ENCODE peak calls at places on chromosomes 16 and 17, in seven cellular contexts. D is stomach, O is transverse colon, B is HepG2, X is sigmoid colon, Q is H1, G is A549. U is an unnamed sample.
A peak's percentile ranks its signal among the peaks of the same experiment; 100 is the strongest.

GRCh38 chr17:82794781-82795505 is 43.1 kb downstream of the TBCD start:
- DNase-seq in D (no peak), O (no peak), B (no peak), X (peak; percentile 79), Q (no peak), G (no peak), U (no peak)

GRCh38 chr16:22217890-22218730 is 12.0 kb downstream of the EEF2K start:
- DNase-seq in D (no peak), O (no peak), B (no peak), X (peak; percentile 82), Q (no peak), G (peak; percentile 51), U (no peak)

GRCh38 chr16:81701296-81701970 is 77.7 kb upstream of the PLCG2 start:
- DNase-seq in D (no peak), O (no peak), B (no peak), X (no peak), Q (no peak), G (no peak), U (no peak)

GRCh38 chr17:7260601-7261376 is 1.5 kb downstream of the CLDN7 start:
- DNase-seq in D (peak; percentile 47), O (peak; percentile 84), B (no peak), X (no peak), Q (no peak), G (no peak), U (no peak)

GRCh38 chr16:11844499-11844898 is 6.8 kb downstream of the RSL1D1 start:
- DNase-seq in D (no peak), O (no peak), B (no peak), X (no peak), Q (no peak), G (no peak), U (no peak)

GRCh38 chr16:10552281-10552680 is 28.1 kb downstream of the EMP2 start:
- DNase-seq in D (no peak), O (no peak), B (no peak), X (no peak), Q (no peak), G (no peak), U (no peak)

GRCh38 chr17:48471807-48472484 is 41.9 kb upstream of the SKAP1 start:
- DNase-seq in D (no peak), O (no peak), B (no peak), X (no peak), Q (no peak), G (no peak), U (no peak)

GRCh38 chr17:6019959-6020358 is 50.2 kb upstream of the WSCD1 start:
- DNase-seq in D (no peak), O (no peak), B (no peak), X (no peak), Q (no peak), G (no peak), U (no peak)

GRCh38 chr17:81371910-81372760 is 23.1 kb upstream of the BAHCC1 start:
- DNase-seq in D (no peak), O (peak; percentile 38), B (no peak), X (peak; percentile 78), Q (no peak), G (peak; percentile 73), U (no peak)

GRCh38 chr17:35713069-35713728 is 18.2 kb upstream of the RASL10B start:
- DNase-seq in D (no peak), O (no peak), B (peak; percentile 87), X (no peak), Q (no peak), G (no peak), U (no peak)

GRCh38 chr16:11610580-11610979 is 23.9 kb upstream of the LITAF start:
- DNase-seq in D (no peak), O (no peak), B (no peak), X (no peak), Q (no peak), G (no peak), U (no peak)

GRCh38 chr17:38868095-38868967 is 1.5 kb upstream of the LASP1 start:
- DNase-seq in D (peak; percentile 44), O (peak; percentile 56), B (peak; percentile 70), X (peak; percentile 83), Q (no peak), G (peak; percentile 59), U (peak; percentile 56)

GRCh38 chr17:20184977-20185619 is 175.9 kb downstream of the SPECC1 start:
- DNase-seq in D (no peak), O (no peak), B (no peak), X (no peak), Q (no peak), G (no peak), U (no peak)

GRCh38 chr17:13736915-13737314 is 135.2 kb upstream of the HS3ST3A1 start:
- DNase-seq in D (no peak), O (no peak), B (no peak), X (no peak), Q (no peak), G (no peak), U (no peak)

GRCh38 chr16:55056585-55057520 is 126.2 kb downstream of the IRX5 start:
- DNase-seq in D (no peak), O (no peak), B (no peak), X (peak; percentile 35), Q (no peak), G (peak; percentile 27), U (no peak)

GRCh38 chr17:12726131-12726530 is 60.4 kb downstream of the MYOCD start:
- DNase-seq in D (no peak), O (no peak), B (no peak), X (no peak), Q (no peak), G (no peak), U (no peak)

GRCh38 chr16:59634951-59635350 is 900.8 kb upstream of the GOT2 start:
- DNase-seq in D (no peak), O (no peak), B (no peak), X (no peak), Q (no peak), G (no peak), U (no peak)

GRCh38 chr17:13735444-13735843 is 133.7 kb upstream of the HS3ST3A1 start:
- DNase-seq in D (no peak), O (no peak), B (no peak), X (no peak), Q (no peak), G (no peak), U (no peak)

GRCh38 chr16:89060207-89060794 is 33.4 kb upstream of the ACSF3 start:
- DNase-seq in D (no peak), O (no peak), B (no peak), X (no peak), Q (no peak), G (no peak), U (no peak)

GRCh38 chr17:44533533-44534246 is 23.6 kb upstream of the FZD2 start:
- DNase-seq in D (peak; percentile 92), O (peak; percentile 89), B (peak; percentile 81), X (peak; percentile 93), Q (no peak), G (peak; percentile 99), U (peak; percentile 95)

GRCh38 chr16:3198334-3199072 is 10.5 kb downstream of the OR1F1 start:
- DNase-seq in D (no peak), O (no peak), B (peak; percentile 74), X (no peak), Q (no peak), G (no peak), U (no peak)

GRCh38 chr17:39757931-39758873 is 20.5 kb downstream of the GRB7 start:
- DNase-seq in D (no peak), O (peak; percentile 26), B (no peak), X (peak; percentile 28), Q (no peak), G (no peak), U (no peak)

GRCh38 chr16:66366433-66367299 is at the start of gene CDH5:
- DNase-seq in D (no peak), O (peak; percentile 19), B (no peak), X (peak; percentile 87), Q (no peak), G (no peak), U (peak; percentile 65)
- TF ChIP-seq POLR2A in D (no peak), O (no peak), B (no peak), X (no peak), Q (no peak), G (no peak), U (peak; percentile 32)

DNA sequence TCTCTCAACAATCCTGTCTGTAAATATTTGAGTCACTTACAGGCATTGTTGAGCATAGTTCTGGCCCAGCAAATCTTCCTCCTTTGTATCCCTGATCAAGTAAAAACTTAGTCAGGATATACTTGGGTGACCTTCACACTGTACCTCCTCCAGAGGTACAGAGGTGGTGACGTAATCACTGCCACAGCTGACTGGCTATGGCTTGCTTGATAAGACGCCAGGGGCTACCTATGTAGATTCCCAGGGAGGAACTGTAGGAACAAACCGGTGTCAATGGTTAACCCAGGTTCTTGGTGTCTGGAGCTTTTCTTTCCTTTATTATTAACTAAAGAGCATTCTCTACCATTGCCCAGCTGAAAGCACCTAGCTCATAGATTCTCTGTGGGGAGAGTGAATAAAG is at the start of gene KCNJ16:
- DNase-seq in D (peak; percentile 73), O (peak; percentile 43), B (no peak), X (no peak), Q (no peak), G (peak; percentile 25), U (no peak)
- TF ChIP-seq EP300 in D (no peak), O (no peak), B (no peak), X (no peak), Q (no peak), G (no peak), U (no peak)

GRCh38 chr16:20904507-20905079 is 4.0 kb downstream of the LYRM1 start:
- DNase-seq in D (peak; percentile 30), O (no peak), B (peak; percentile 40), X (no peak), Q (no peak), G (no peak), U (no peak)

GRCh38 chr16:20902426-20902825 is 1.9 kb downstream of the LYRM1 start:
- DNase-seq in D (no peak), O (no peak), B (no peak), X (no peak), Q (no peak), G (no peak), U (no peak)

GRCh38 chr16:20903889-20904506 is 3.4 kb downstream of the LYRM1 start:
- DNase-seq in D (no peak), O (no peak), B (no peak), X (no peak), Q (no peak), G (no peak), U (no peak)

GRCh38 chr16:20901441-20902112 is 1.0 kb downstream of the LYRM1 start:
- DNase-seq in D (peak; percentile 68), O (peak; percentile 55), B (peak; percentile 55), X (peak; percentile 84), Q (no peak), G (peak; percentile 52), U (peak; percentile 34)

GRCh38 chr16:20903116-20903888 is 2.7 kb downstream of the LYRM1 start:
- DNase-seq in D (no peak), O (no peak), B (no peak), X (no peak), Q (no peak), G (no peak), U (no peak)
- TF ChIP-seq POLR2A in D (no peak), O (no peak), B (peak; percentile 24), X (no peak), Q (no peak), G (no peak), U (no peak)

DNA sequence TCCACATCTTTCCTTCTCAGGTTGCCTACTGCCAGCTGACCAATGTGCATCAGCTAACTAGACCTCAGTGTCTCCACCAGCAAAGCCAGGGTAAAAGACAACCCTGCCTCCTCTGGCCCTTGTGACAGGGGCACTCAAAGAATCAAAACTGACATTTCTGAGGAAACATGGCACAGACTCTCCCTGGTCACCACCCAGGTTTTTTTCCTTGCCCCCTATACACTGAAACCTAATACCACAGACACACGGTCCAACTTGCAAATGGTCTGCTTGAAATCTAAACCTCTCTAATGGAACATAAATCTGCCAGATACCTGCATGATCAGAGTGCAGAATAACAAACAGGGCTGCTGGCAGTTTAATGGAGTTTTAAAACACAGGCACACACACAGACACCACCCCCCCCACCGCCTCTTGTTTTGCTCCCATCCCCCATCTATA is 19.5 kb upstream of the CORO6 start:
- DNase-seq in D (no peak), O (no peak), B (no peak), X (no peak), Q (no peak), G (no peak), U (no peak)
- TF ChIP-seq EP300 in D (no peak), O (no peak), B (no peak), X (no peak), Q (no peak), G (no peak), U (no peak)